ENCODE peak calls at places on chromosomes 5 and 9, in six cellular contexts. One of them, this sample, is unnamed.
A peak's percentile ranks its signal among the peaks of the same experiment; 100 is the strongest.

GRCh38 chr5:61964199-61964598 is 341.8 kb upstream of the KIF2A start:
- DNase-seq in Panc1: no peak
- DNase-seq in Calu3: no peak
- DNase-seq in Kasumi-1: no peak
- DNase-seq in fibroblast of mammary gland: peak; percentile 19
- DNase-seq in NAMALWA: no peak
- DNase-seq in this sample: no peak

GRCh38 chr5:98268162-98268860 is 505.2 kb upstream of the RGMB start:
- DNase-seq in Calu3: no peak
- DNase-seq in NAMALWA: no peak
- DNase-seq in Kasumi-1: no peak
- DNase-seq in Panc1: no peak
- DNase-seq in fibroblast of mammary gland: no peak
- DNase-seq in this sample: no peak

GRCh38 chr5:102796481-102796880 is 41.4 kb downstream of the PAM start:
- DNase-seq in fibroblast of mammary gland: peak; percentile 15
- DNase-seq in Panc1: no peak
- DNase-seq in Calu3: no peak
- DNase-seq in Kasumi-1: no peak
- DNase-seq in NAMALWA: no peak
- DNase-seq in this sample: no peak

GRCh38 chr9:82604947-82605656 is 457.8 kb downstream of the RASEF start:
- DNase-seq in fibroblast of mammary gland: no peak
- DNase-seq in Calu3: no peak
- DNase-seq in Kasumi-1: no peak
- DNase-seq in NAMALWA: no peak
- DNase-seq in Panc1: no peak
- DNase-seq in this sample: no peak

GRCh38 chr5:30099634-30100033 is 1093.9 kb upstream of the CDH6 start:
- DNase-seq in fibroblast of mammary gland: no peak
- DNase-seq in Calu3: no peak
- DNase-seq in NAMALWA: no peak
- DNase-seq in Panc1: peak; percentile 79
- DNase-seq in Kasumi-1: no peak
- DNase-seq in this sample: no peak

GRCh38 chr5:138541511-138541910 is 1.5 kb downstream of the ETF1 start:
- DNase-seq in Calu3: no peak
- DNase-seq in Panc1: no peak
- DNase-seq in fibroblast of mammary gland: no peak
- DNase-seq in NAMALWA: no peak
- DNase-seq in Kasumi-1: no peak
- DNase-seq in this sample: no peak

GRCh38 chr9:131977074-131977838 is 102.4 kb downstream of the MED27 start:
- DNase-seq in Calu3: no peak
- DNase-seq in Panc1: no peak
- DNase-seq in Kasumi-1: no peak
- DNase-seq in fibroblast of mammary gland: no peak
- DNase-seq in NAMALWA: peak; percentile 30
- DNase-seq in this sample: no peak

GRCh38 chr5:133554279-133554678 is 58.1 kb downstream of the FSTL4 start:
- DNase-seq in Panc1: no peak
- DNase-seq in Calu3: no peak
- DNase-seq in NAMALWA: no peak
- DNase-seq in Kasumi-1: no peak
- DNase-seq in fibroblast of mammary gland: no peak
- DNase-seq in this sample: no peak

GRCh38 chr9:61665330-61665751 is 475.5 kb downstream of the SPATA31A7 start:
- DNase-seq in Kasumi-1: no peak
- DNase-seq in Calu3: no peak
- DNase-seq in fibroblast of mammary gland: no peak
- DNase-seq in NAMALWA: no peak
- DNase-seq in Panc1: no peak
- DNase-seq in this sample: no peak

GRCh38 chr5:179530069-179530998 is 20.0 kb upstream of the RUFY1 start:
- DNase-seq in Calu3: no peak
- DNase-seq in NAMALWA: no peak
- DNase-seq in Kasumi-1: peak; percentile 44
- DNase-seq in fibroblast of mammary gland: peak; percentile 32
- DNase-seq in Panc1: no peak
- DNase-seq in this sample: no peak

GRCh38 chr9:129751841-129752801 is 721 bp downstream of the PTGES start:
- DNase-seq in NAMALWA: no peak
- DNase-seq in Panc1: no peak
- DNase-seq in fibroblast of mammary gland: no peak
- DNase-seq in Kasumi-1: no peak
- DNase-seq in Calu3: peak; percentile 47
- DNase-seq in this sample: no peak

GRCh38 chr5:141876628-141877477 is 1.4 kb downstream of the PCDH1 start:
- DNase-seq in fibroblast of mammary gland: no peak
- DNase-seq in Panc1: no peak
- DNase-seq in Calu3: peak; percentile 55
- DNase-seq in Kasumi-1: no peak
- DNase-seq in NAMALWA: no peak
- DNase-seq in this sample: no peak

GRCh38 chr5:21143686-21144085 is 1155.7 kb upstream of the CDH18 start:
- DNase-seq in Kasumi-1: no peak
- DNase-seq in fibroblast of mammary gland: no peak
- DNase-seq in NAMALWA: no peak
- DNase-seq in Calu3: no peak
- DNase-seq in Panc1: no peak
- DNase-seq in this sample: no peak

GRCh38 chr9:5870691-5871090 is 20.0 kb upstream of the MLANA start:
- DNase-seq in Kasumi-1: no peak
- DNase-seq in NAMALWA: no peak
- DNase-seq in Panc1: no peak
- DNase-seq in fibroblast of mammary gland: peak; percentile 8
- DNase-seq in Calu3: no peak
- DNase-seq in this sample: no peak

GRCh38 chr9:69014013-69014412 is at the start of gene PRKACG:
- DNase-seq in Panc1: no peak
- DNase-seq in NAMALWA: no peak
- DNase-seq in Kasumi-1: no peak
- DNase-seq in Calu3: no peak
- DNase-seq in fibroblast of mammary gland: no peak
- DNase-seq in this sample: no peak

GRCh38 chr9:89951671-89952070 is 346.9 kb downstream of the GADD45G start:
- DNase-seq in Kasumi-1: no peak
- DNase-seq in Panc1: no peak
- DNase-seq in Calu3: no peak
- DNase-seq in fibroblast of mammary gland: peak; percentile 56
- DNase-seq in NAMALWA: no peak
- DNase-seq in this sample: no peak

GRCh38 chr9:137176302-137177182 is 4.7 kb upstream of the TMEM210 start:
- DNase-seq in NAMALWA: peak; percentile 69
- DNase-seq in Kasumi-1: peak; percentile 22
- DNase-seq in Calu3: peak; percentile 51
- DNase-seq in fibroblast of mammary gland: peak; percentile 34
- DNase-seq in Panc1: no peak
- DNase-seq in this sample: no peak

GRCh38 chr9:83964973-83965349 is 15.1 kb downstream of the HNRNPK start:
- DNase-seq in fibroblast of mammary gland: peak; percentile 28
- DNase-seq in NAMALWA: peak; percentile 56
- DNase-seq in Calu3: no peak
- DNase-seq in Kasumi-1: no peak
- DNase-seq in Panc1: no peak
- DNase-seq in this sample: no peak

GRCh38 chr9:135344915-135345500 is 134.6 kb upstream of the PPP1R26 start:
- DNase-seq in Kasumi-1: no peak
- DNase-seq in NAMALWA: no peak
- DNase-seq in Calu3: no peak
- DNase-seq in fibroblast of mammary gland: no peak
- DNase-seq in Panc1: no peak
- DNase-seq in this sample: no peak

GRCh38 chr5:96703384-96703910 is 41.3 kb downstream of the CAST start:
- DNase-seq in Calu3: no peak
- DNase-seq in Kasumi-1: no peak
- DNase-seq in NAMALWA: no peak
- DNase-seq in fibroblast of mammary gland: peak; percentile 29
- DNase-seq in Panc1: no peak
- DNase-seq in this sample: no peak

GRCh38 chr5:73966411-73966810 is 340.4 kb downstream of the ARHGEF28 start:
- DNase-seq in Kasumi-1: no peak
- DNase-seq in Panc1: no peak
- DNase-seq in fibroblast of mammary gland: no peak
- DNase-seq in NAMALWA: no peak
- DNase-seq in Calu3: no peak
- DNase-seq in this sample: no peak

GRCh38 chr5:74316064-74316586 is 324.4 kb downstream of the ENC1 start:
- DNase-seq in Calu3: peak; percentile 83
- DNase-seq in NAMALWA: no peak
- DNase-seq in Panc1: peak; percentile 75
- DNase-seq in Kasumi-1: no peak
- DNase-seq in fibroblast of mammary gland: peak; percentile 95
- DNase-seq in this sample: peak; percentile 53

GRCh38 chr9:115399026-115399425 is 281.1 kb upstream of the TNC start:
- DNase-seq in fibroblast of mammary gland: no peak
- DNase-seq in NAMALWA: no peak
- DNase-seq in Panc1: no peak
- DNase-seq in Calu3: no peak
- DNase-seq in Kasumi-1: no peak
- DNase-seq in this sample: no peak

GRCh38 chr5:120532835-120533234 is 68.7 kb downstream of the PRR16 start:
- DNase-seq in fibroblast of mammary gland: no peak
- DNase-seq in Panc1: no peak
- DNase-seq in Calu3: peak; percentile 10
- DNase-seq in Kasumi-1: no peak
- DNase-seq in NAMALWA: peak; percentile 30
- DNase-seq in this sample: no peak

GRCh38 chr5:90898330-90899013 is 339.9 kb downstream of the ADGRV1 start:
- DNase-seq in fibroblast of mammary gland: peak; percentile 53
- DNase-seq in Kasumi-1: no peak
- DNase-seq in Panc1: no peak
- DNase-seq in NAMALWA: no peak
- DNase-seq in Calu3: no peak
- DNase-seq in this sample: no peak

GRCh38 chr5:181166812-181167733 is 19.7 kb downstream of the OR2V2 start:
- DNase-seq in Kasumi-1: no peak
- DNase-seq in Calu3: no peak
- DNase-seq in NAMALWA: peak; percentile 88
- DNase-seq in Panc1: no peak
- DNase-seq in fibroblast of mammary gland: peak; percentile 41
- DNase-seq in this sample: no peak